ENCODE peak calls at places on chromosome 1, in seven cellular contexts. One of them, this sample, is unnamed.

GRCh38 chr1:193185861-193186714 is at the start of gene B3GALT2:
- DNase-seq in stimulated activated CD4-positive, alpha-beta T cell treated with anti-CD3 and anti-CD28 coated beads, Interleukin-2, amount 100 ng/mL, for 4 hours: no peak
- DNase-seq in GM04503: no peak
- DNase-seq in fibroblast of the conjunctiva: no peak
- DNase-seq in esophagus squamous epithelium: no peak
- DNase-seq in activated CD4-positive, alpha-beta T cell treated with anti-CD3 and anti-CD28 coated beads, Interleukin-2, amount 50 U/mL, for 1 hour: peak; percentile 13
- DNase-seq in naive thymus-derived CD8-positive, alpha-beta T cell: peak; percentile 30
- DNase-seq in this sample: no peak

GRCh38 chr1:234726359-234726836 is 116.4 kb upstream of the IRF2BP2 start:
- DNase-seq in stimulated activated CD4-positive, alpha-beta T cell treated with anti-CD3 and anti-CD28 coated beads, Interleukin-2, amount 100 ng/mL, for 4 hours: no peak
- DNase-seq in GM04503: no peak
- DNase-seq in fibroblast of the conjunctiva: no peak
- DNase-seq in esophagus squamous epithelium: no peak
- DNase-seq in activated CD4-positive, alpha-beta T cell treated with anti-CD3 and anti-CD28 coated beads, Interleukin-2, amount 50 U/mL, for 1 hour: no peak
- DNase-seq in naive thymus-derived CD8-positive, alpha-beta T cell: no peak
- DNase-seq in this sample: no peak

GRCh38 chr1:94736073-94736472 is 84.1 kb upstream of the SLC44A3 start:
- DNase-seq in stimulated activated CD4-positive, alpha-beta T cell treated with anti-CD3 and anti-CD28 coated beads, Interleukin-2, amount 100 ng/mL, for 4 hours: no peak
- DNase-seq in GM04503: no peak
- DNase-seq in fibroblast of the conjunctiva: no peak
- DNase-seq in esophagus squamous epithelium: no peak
- DNase-seq in activated CD4-positive, alpha-beta T cell treated with anti-CD3 and anti-CD28 coated beads, Interleukin-2, amount 50 U/mL, for 1 hour: no peak
- DNase-seq in naive thymus-derived CD8-positive, alpha-beta T cell: no peak
- DNase-seq in this sample: no peak

GRCh38 chr1:206663832-206664652 is 20.7 kb upstream of the MAPKAPK2 start:
- DNase-seq in stimulated activated CD4-positive, alpha-beta T cell treated with anti-CD3 and anti-CD28 coated beads, Interleukin-2, amount 100 ng/mL, for 4 hours: peak; percentile 59
- DNase-seq in GM04503: no peak
- DNase-seq in fibroblast of the conjunctiva: peak; percentile 48
- DNase-seq in esophagus squamous epithelium: no peak
- DNase-seq in activated CD4-positive, alpha-beta T cell treated with anti-CD3 and anti-CD28 coated beads, Interleukin-2, amount 50 U/mL, for 1 hour: peak; percentile 65
- DNase-seq in naive thymus-derived CD8-positive, alpha-beta T cell: peak; percentile 79
- DNase-seq in this sample: no peak

GRCh38 chr1:182634306-182635072 is 30.3 kb upstream of the RGS16 start:
- DNase-seq in stimulated activated CD4-positive, alpha-beta T cell treated with anti-CD3 and anti-CD28 coated beads, Interleukin-2, amount 100 ng/mL, for 4 hours: no peak
- DNase-seq in GM04503: no peak
- DNase-seq in fibroblast of the conjunctiva: no peak
- DNase-seq in esophagus squamous epithelium: no peak
- DNase-seq in activated CD4-positive, alpha-beta T cell treated with anti-CD3 and anti-CD28 coated beads, Interleukin-2, amount 50 U/mL, for 1 hour: no peak
- DNase-seq in naive thymus-derived CD8-positive, alpha-beta T cell: no peak
- DNase-seq in this sample: no peak

GRCh38 chr1:111847519-111847918 is 91.8 kb downstream of the DDX20 start:
- DNase-seq in stimulated activated CD4-positive, alpha-beta T cell treated with anti-CD3 and anti-CD28 coated beads, Interleukin-2, amount 100 ng/mL, for 4 hours: no peak
- DNase-seq in GM04503: no peak
- DNase-seq in fibroblast of the conjunctiva: no peak
- DNase-seq in esophagus squamous epithelium: no peak
- DNase-seq in activated CD4-positive, alpha-beta T cell treated with anti-CD3 and anti-CD28 coated beads, Interleukin-2, amount 50 U/mL, for 1 hour: no peak
- DNase-seq in naive thymus-derived CD8-positive, alpha-beta T cell: no peak
- DNase-seq in this sample: no peak

GRCh38 chr1:248825136-248825535 is 579 bp downstream of the SH3BP5L start:
- DNase-seq in stimulated activated CD4-positive, alpha-beta T cell treated with anti-CD3 and anti-CD28 coated beads, Interleukin-2, amount 100 ng/mL, for 4 hours: no peak
- DNase-seq in GM04503: no peak
- DNase-seq in fibroblast of the conjunctiva: no peak
- DNase-seq in esophagus squamous epithelium: no peak
- DNase-seq in activated CD4-positive, alpha-beta T cell treated with anti-CD3 and anti-CD28 coated beads, Interleukin-2, amount 50 U/mL, for 1 hour: no peak
- DNase-seq in naive thymus-derived CD8-positive, alpha-beta T cell: no peak
- DNase-seq in this sample: no peak

GRCh38 chr1:153310526-153310925 is 2.2 kb downstream of the PGLYRP3 start:
- DNase-seq in stimulated activated CD4-positive, alpha-beta T cell treated with anti-CD3 and anti-CD28 coated beads, Interleukin-2, amount 100 ng/mL, for 4 hours: no peak
- DNase-seq in GM04503: no peak
- DNase-seq in fibroblast of the conjunctiva: no peak
- DNase-seq in esophagus squamous epithelium: no peak
- DNase-seq in activated CD4-positive, alpha-beta T cell treated with anti-CD3 and anti-CD28 coated beads, Interleukin-2, amount 50 U/mL, for 1 hour: no peak
- DNase-seq in naive thymus-derived CD8-positive, alpha-beta T cell: no peak
- DNase-seq in this sample: no peak

GRCh38 chr1:35178874-35179380 is 14.0 kb downstream of the SFPQ start:
- DNase-seq in stimulated activated CD4-positive, alpha-beta T cell treated with anti-CD3 and anti-CD28 coated beads, Interleukin-2, amount 100 ng/mL, for 4 hours: no peak
- DNase-seq in GM04503: no peak
- DNase-seq in fibroblast of the conjunctiva: no peak
- DNase-seq in esophagus squamous epithelium: no peak
- DNase-seq in activated CD4-positive, alpha-beta T cell treated with anti-CD3 and anti-CD28 coated beads, Interleukin-2, amount 50 U/mL, for 1 hour: no peak
- DNase-seq in naive thymus-derived CD8-positive, alpha-beta T cell: no peak
- DNase-seq in this sample: no peak

GRCh38 chr1:182889997-182890396 is 50.9 kb downstream of the DHX9 start:
- DNase-seq in stimulated activated CD4-positive, alpha-beta T cell treated with anti-CD3 and anti-CD28 coated beads, Interleukin-2, amount 100 ng/mL, for 4 hours: no peak
- DNase-seq in GM04503: no peak
- DNase-seq in fibroblast of the conjunctiva: no peak
- DNase-seq in esophagus squamous epithelium: no peak
- DNase-seq in activated CD4-positive, alpha-beta T cell treated with anti-CD3 and anti-CD28 coated beads, Interleukin-2, amount 50 U/mL, for 1 hour: peak; percentile 16
- DNase-seq in naive thymus-derived CD8-positive, alpha-beta T cell: peak; percentile 23
- DNase-seq in this sample: peak; percentile 23

GRCh38 chr1:223298706-223299105 is 65.3 kb downstream of the SUSD4 start:
- DNase-seq in stimulated activated CD4-positive, alpha-beta T cell treated with anti-CD3 and anti-CD28 coated beads, Interleukin-2, amount 100 ng/mL, for 4 hours: no peak
- DNase-seq in GM04503: peak; percentile 7
- DNase-seq in fibroblast of the conjunctiva: no peak
- DNase-seq in esophagus squamous epithelium: no peak
- DNase-seq in activated CD4-positive, alpha-beta T cell treated with anti-CD3 and anti-CD28 coated beads, Interleukin-2, amount 50 U/mL, for 1 hour: no peak
- DNase-seq in naive thymus-derived CD8-positive, alpha-beta T cell: no peak
- DNase-seq in this sample: no peak

GRCh38 chr1:63651110-63651776 is 58.0 kb downstream of the PGM1 start:
- DNase-seq in stimulated activated CD4-positive, alpha-beta T cell treated with anti-CD3 and anti-CD28 coated beads, Interleukin-2, amount 100 ng/mL, for 4 hours: peak; percentile 6
- DNase-seq in GM04503: no peak
- DNase-seq in fibroblast of the conjunctiva: peak; percentile 31
- DNase-seq in esophagus squamous epithelium: no peak
- DNase-seq in activated CD4-positive, alpha-beta T cell treated with anti-CD3 and anti-CD28 coated beads, Interleukin-2, amount 50 U/mL, for 1 hour: peak; percentile 14
- DNase-seq in naive thymus-derived CD8-positive, alpha-beta T cell: peak; percentile 61
- DNase-seq in this sample: no peak

GRCh38 chr1:32447469-32448185 is 17.2 kb upstream of the ZBTB8B start:
- DNase-seq in stimulated activated CD4-positive, alpha-beta T cell treated with anti-CD3 and anti-CD28 coated beads, Interleukin-2, amount 100 ng/mL, for 4 hours: no peak
- DNase-seq in GM04503: no peak
- DNase-seq in fibroblast of the conjunctiva: no peak
- DNase-seq in esophagus squamous epithelium: no peak
- DNase-seq in activated CD4-positive, alpha-beta T cell treated with anti-CD3 and anti-CD28 coated beads, Interleukin-2, amount 50 U/mL, for 1 hour: no peak
- DNase-seq in naive thymus-derived CD8-positive, alpha-beta T cell: no peak
- DNase-seq in this sample: no peak

GRCh38 chr1:24142546-24143431 is at the start of gene IL22RA1:
- DNase-seq in stimulated activated CD4-positive, alpha-beta T cell treated with anti-CD3 and anti-CD28 coated beads, Interleukin-2, amount 100 ng/mL, for 4 hours: no peak
- DNase-seq in GM04503: no peak
- DNase-seq in fibroblast of the conjunctiva: no peak
- DNase-seq in esophagus squamous epithelium: no peak
- DNase-seq in activated CD4-positive, alpha-beta T cell treated with anti-CD3 and anti-CD28 coated beads, Interleukin-2, amount 50 U/mL, for 1 hour: no peak
- DNase-seq in naive thymus-derived CD8-positive, alpha-beta T cell: no peak
- DNase-seq in this sample: no peak

GRCh38 chr1:83958704-83959103 is 40.2 kb downstream of the TTLL7 start:
- DNase-seq in stimulated activated CD4-positive, alpha-beta T cell treated with anti-CD3 and anti-CD28 coated beads, Interleukin-2, amount 100 ng/mL, for 4 hours: no peak
- DNase-seq in GM04503: no peak
- DNase-seq in fibroblast of the conjunctiva: no peak
- DNase-seq in esophagus squamous epithelium: no peak
- DNase-seq in activated CD4-positive, alpha-beta T cell treated with anti-CD3 and anti-CD28 coated beads, Interleukin-2, amount 50 U/mL, for 1 hour: no peak
- DNase-seq in naive thymus-derived CD8-positive, alpha-beta T cell: no peak
- DNase-seq in this sample: no peak

GRCh38 chr1:21293537-21294265 is 3.4 kb upstream of the ECE1 start:
- DNase-seq in stimulated activated CD4-positive, alpha-beta T cell treated with anti-CD3 and anti-CD28 coated beads, Interleukin-2, amount 100 ng/mL, for 4 hours: peak; percentile 39
- DNase-seq in GM04503: no peak
- DNase-seq in fibroblast of the conjunctiva: no peak
- DNase-seq in esophagus squamous epithelium: no peak
- DNase-seq in activated CD4-positive, alpha-beta T cell treated with anti-CD3 and anti-CD28 coated beads, Interleukin-2, amount 50 U/mL, for 1 hour: peak; percentile 63
- DNase-seq in naive thymus-derived CD8-positive, alpha-beta T cell: peak; percentile 66
- DNase-seq in this sample: no peak

GRCh38 chr1:114334297-114334696 is 176.7 kb downstream of the TRIM33 start:
- DNase-seq in stimulated activated CD4-positive, alpha-beta T cell treated with anti-CD3 and anti-CD28 coated beads, Interleukin-2, amount 100 ng/mL, for 4 hours: no peak
- DNase-seq in GM04503: no peak
- DNase-seq in fibroblast of the conjunctiva: no peak
- DNase-seq in esophagus squamous epithelium: no peak
- DNase-seq in activated CD4-positive, alpha-beta T cell treated with anti-CD3 and anti-CD28 coated beads, Interleukin-2, amount 50 U/mL, for 1 hour: no peak
- DNase-seq in naive thymus-derived CD8-positive, alpha-beta T cell: peak; percentile 31
- DNase-seq in this sample: no peak

GRCh38 chr1:72557446-72558049 is 275.2 kb upstream of the NEGR1 start:
- DNase-seq in stimulated activated CD4-positive, alpha-beta T cell treated with anti-CD3 and anti-CD28 coated beads, Interleukin-2, amount 100 ng/mL, for 4 hours: no peak
- DNase-seq in GM04503: peak; percentile 5
- DNase-seq in fibroblast of the conjunctiva: no peak
- DNase-seq in esophagus squamous epithelium: no peak
- DNase-seq in activated CD4-positive, alpha-beta T cell treated with anti-CD3 and anti-CD28 coated beads, Interleukin-2, amount 50 U/mL, for 1 hour: no peak
- DNase-seq in naive thymus-derived CD8-positive, alpha-beta T cell: no peak
- DNase-seq in this sample: no peak

GRCh38 chr1:234721476-234722266 is 111.7 kb upstream of the IRF2BP2 start:
- DNase-seq in stimulated activated CD4-positive, alpha-beta T cell treated with anti-CD3 and anti-CD28 coated beads, Interleukin-2, amount 100 ng/mL, for 4 hours: no peak
- DNase-seq in GM04503: peak; percentile 90
- DNase-seq in fibroblast of the conjunctiva: peak; percentile 75
- DNase-seq in esophagus squamous epithelium: no peak
- DNase-seq in activated CD4-positive, alpha-beta T cell treated with anti-CD3 and anti-CD28 coated beads, Interleukin-2, amount 50 U/mL, for 1 hour: no peak
- DNase-seq in naive thymus-derived CD8-positive, alpha-beta T cell: no peak
- DNase-seq in this sample: no peak

This sample was measured in SIG-M5.